ENCODE peak calls at places on chromosomes 3 and 15, in nine cellular contexts. H is mammary epithelial cell; G is GM10248; I is LoVo; W is amniotic stem cell; E is activated CD8-positive, alpha-beta T cell treated with anti-CD3 and anti-CD28 coated beads, Interleukin-2, amount 10 ng/mL, durations not matched to agents 7 days and 5 days; Y is B cell; J is gastrocnemius medialis; F is stimulated activated CD4-positive, alpha-beta T cell treated with anti-CD3 and anti-CD28 coated beads, Interleukin-2, amount 100 ng/mL, for 24 hours. O is an unnamed sample.

GRCh38 chr15:70777156-70777926 is 14.0 kb upstream of the UACA start:
- DNase-seq in H (no peak), G (peak; percentile 29), I (no peak), W (no peak), E (no peak), Y (no peak), J (no peak), F (no peak), O (no peak)

GRCh38 chr3:155983834-155984474 is 113.5 kb downstream of the GMPS start:
- DNase-seq in H (no peak), G (no peak), I (no peak), W (no peak), E (no peak), Y (no peak), J (no peak), F (no peak), O (no peak)

GRCh38 chr3:132669256-132669777 is 9.2 kb downstream of the UBA5 start:
- DNase-seq in H (no peak), G (no peak), I (no peak), W (no peak), E (no peak), Y (no peak), J (no peak), F (no peak), O (no peak)

GRCh38 chr3:148925841-148926240 is 60.7 kb downstream of the CPA3 start:
- DNase-seq in H (no peak), G (no peak), I (no peak), W (no peak), E (no peak), Y (no peak), J (no peak), F (no peak), O (no peak)

GRCh38 chr3:31747785-31748184 is 215.1 kb downstream of the STT3B start:
- DNase-seq in H (no peak), G (no peak), I (no peak), W (no peak), E (no peak), Y (no peak), J (no peak), F (no peak), O (no peak)

GRCh38 chr3:197253243-197253947 is 45.0 kb downstream of the DLG1 start:
- DNase-seq in H (no peak), G (no peak), I (no peak), W (no peak), E (no peak), Y (no peak), J (no peak), F (no peak), O (no peak)

GRCh38 chr15:67219288-67219687 is 35.2 kb downstream of the AAGAB start:
- DNase-seq in H (no peak), G (no peak), I (no peak), W (no peak), E (no peak), Y (no peak), J (no peak), F (no peak), O (no peak)

GRCh38 chr15:91407237-91407889 is 307.3 kb downstream of the SV2B start:
- DNase-seq in H (peak; percentile 79), G (no peak), I (peak; percentile 59), W (no peak), E (peak; percentile 60), Y (no peak), J (no peak), F (no peak), O (peak; percentile 39)

GRCh38 chr3:46711305-46711704 is 6.4 kb downstream of the PRSS50 start:
- DNase-seq in H (no peak), G (no peak), I (no peak), W (no peak), E (no peak), Y (no peak), J (no peak), F (no peak), O (no peak)

GRCh38 chr15:94363382-94363781 is 132.0 kb downstream of the MCTP2 start:
- DNase-seq in H (no peak), G (no peak), I (no peak), W (no peak), E (no peak), Y (no peak), J (no peak), F (no peak), O (no peak)

GRCh38 chr3:164360078-164360578 is 718.2 kb downstream of the SI start:
- DNase-seq in H (no peak), G (no peak), I (no peak), W (no peak), E (no peak), Y (no peak), J (no peak), F (no peak), O (no peak)

GRCh38 chr3:30645077-30645476 is 38.7 kb downstream of the TGFBR2 start:
- DNase-seq in H (no peak), G (no peak), I (no peak), W (no peak), E (no peak), Y (no peak), J (no peak), F (no peak), O (no peak)

GRCh38 chr15:74324714-74325113 is 42.7 kb downstream of the CYP11A1 start:
- DNase-seq in H (no peak), G (no peak), I (no peak), W (no peak), E (no peak), Y (no peak), J (no peak), F (no peak), O (no peak)

GRCh38 chr3:19898725-19899124 is 35.3 kb downstream of the EFHB start:
- DNase-seq in H (no peak), G (no peak), I (no peak), W (no peak), E (no peak), Y (no peak), J (no peak), F (no peak), O (no peak)

GRCh38 chr3:197028711-197029510 is 706 bp downstream of the MELTF start:
- DNase-seq in H (no peak), G (peak; percentile 68), I (no peak), W (no peak), E (no peak), Y (peak; percentile 69), J (no peak), F (peak; percentile 30), O (no peak)

GRCh38 chr15:25670025-25670554 is 193.0 kb downstream of the ATP10A start:
- DNase-seq in H (no peak), G (no peak), I (no peak), W (no peak), E (no peak), Y (no peak), J (peak; percentile 88), F (no peak), O (peak; percentile 26)

GRCh38 chr15:66169023-66169422 is 84.5 kb downstream of the MEGF11 start:
- DNase-seq in H (no peak), G (no peak), I (no peak), W (no peak), E (peak; percentile 33), Y (no peak), J (no peak), F (no peak), O (no peak)

GRCh38 chr3:32467333-32468070 is 35.1 kb downstream of the CMTM6 start:
- DNase-seq in H (peak; percentile 64), G (peak; percentile 85), I (peak; percentile 74), W (no peak), E (peak; percentile 76), Y (peak; percentile 88), J (peak; percentile 38), F (peak; percentile 80), O (peak; percentile 74)

GRCh38 chr3:129211772-129212171 is 28.1 kb upstream of the CNBP start:
- DNase-seq in H (peak; percentile 99), G (no peak), I (peak; percentile 99), W (peak; percentile 9), E (no peak), Y (no peak), J (peak; percentile 95), F (no peak), O (peak; percentile 90)

GRCh38 chr15:63553388-63553791 is 43.8 kb upstream of the FBXL22 start:
- DNase-seq in H (peak; percentile 92), G (no peak), I (no peak), W (peak; percentile 45), E (no peak), Y (no peak), J (no peak), F (no peak), O (no peak)

GRCh38 chr15:25185156-25185710 is 230.4 kb downstream of the SNRPN start:
- DNase-seq in H (no peak), G (no peak), I (no peak), W (no peak), E (no peak), Y (no peak), J (no peak), F (no peak), O (no peak)